ENCODE peak calls at places on chromosomes 11 and 22, in five cellular contexts. A is body of pancreas, X is lower lobe of right lung, L is heart right ventricle, M is tibial nerve. F is an unnamed sample.

GRCh38 chr11:71927813-71928738 is at the start of gene XNDC1N:
- DNase-seq in A (peak), L (peak), X (peak), M (peak), F (peak)

GRCh38 chr22:49242480-49242879 is 585.2 kb downstream of the BRD1 start:
- DNase-seq in A (no peak), L (no peak), M (no peak), X (no peak), F (no peak)

GRCh38 chr22:32558681-32559355 is 84.2 kb downstream of the FBXO7 start:
- DNase-seq in M (peak), L (no peak), X (no peak), A (no peak), F (peak)

GRCh38 chr11:12831471-12832202 is 157.4 kb downstream of the TEAD1 start:
- DNase-seq in X (no peak), M (no peak), A (no peak), L (no peak), F (no peak)

GRCh38 chr11:1059759-1060158 is 14.9 kb upstream of the MUC2 start:
- DNase-seq in M (no peak), L (no peak), A (peak), X (no peak), F (no peak)

GRCh38 chr11:1899100-1899499 is 7.4 kb upstream of the PRR33 start:
- DNase-seq in M (no peak), A (no peak), X (no peak), L (no peak), F (no peak)

GRCh38 chr11:18012314-18012905 is 437 bp downstream of the SERGEF start:
- DNase-seq in L (peak), A (peak), M (peak), X (peak), F (no peak)

GRCh38 chr11:936199-936598 is 10.5 kb downstream of the AP2A2 start:
- DNase-seq in A (no peak), M (no peak), X (no peak), L (no peak), F (no peak)

GRCh38 chr22:41094036-41094435 is 1.6 kb downstream of the EP300 start:
- DNase-seq in M (no peak), A (no peak), X (no peak), L (no peak), F (no peak)

GRCh38 chr11:72179804-72180396 is 12.0 kb upstream of the FOLR1 start:
- DNase-seq in A (no peak), L (no peak), M (no peak), X (no peak), F (no peak)

GRCh38 chr11:10080134-10080533 is 213.9 kb downstream of the SBF2 start:
- DNase-seq in M (no peak), L (no peak), A (no peak), X (no peak), F (no peak)

GRCh38 chr22:49561976-49562375 is 265.7 kb downstream of the BRD1 start:
- DNase-seq in A (no peak), X (no peak), M (no peak), L (no peak), F (no peak)

GRCh38 chr11:68831124-68831523 is 10.6 kb downstream of the CPT1A start:
- DNase-seq in M (no peak), A (peak), L (no peak), X (no peak), F (no peak)

GRCh38 chr11:110071197-110071596 is 22.0 kb upstream of the ZC3H12C start:
- DNase-seq in L (no peak), X (no peak), A (no peak), M (no peak), F (no peak)

GRCh38 chr11:111438846-111439520 is 59.9 kb upstream of the POU2AF1 start:
- DNase-seq in X (no peak), M (no peak), A (no peak), L (no peak), F (no peak)

GRCh38 chr11:117796456-117797428 is at the start of gene DSCAML1:
- DNase-seq in A (no peak), X (no peak), L (no peak), M (no peak), F (no peak)

GRCh38 chr11:86440305-86440716 is 65.6 kb downstream of the CCDC81 start:
- DNase-seq in X (no peak), M (peak), L (peak), A (no peak), F (no peak)

GRCh38 chr22:40348025-40348658 is 1.8 kb downstream of the ADSL start:
- DNase-seq in L (peak), M (peak), A (peak), X (no peak), F (no peak)

GRCh38 chr22:47299211-47299878 is 536.9 kb downstream of the TBC1D22A start:
- DNase-seq in L (no peak), X (no peak), M (no peak), A (no peak), F (no peak)

GRCh38 chr22:42304021-42304790 is 33.8 kb upstream of the TCF20 start:
- DNase-seq in M (no peak), A (no peak), X (no peak), L (no peak), F (no peak)

GRCh38 chr22:36589856-36590255 is 60.9 kb upstream of the EIF3D start:
- DNase-seq in A (no peak), L (no peak), M (no peak), X (no peak), F (no peak)

GRCh38 chr11:1373536-1374214 is 16.1 kb upstream of the BRSK2 start:
- DNase-seq in L (no peak), M (no peak), X (no peak), A (no peak), F (no peak)

GRCh38 chr11:11916981-11917399 is 75.2 kb downstream of the USP47 start:
- DNase-seq in X (no peak), M (no peak), L (no peak), A (no peak), F (peak)

GRCh38 chr11:130553306-130553705 is 104.9 kb downstream of the ADAMTS15 start:
- DNase-seq in L (no peak), M (no peak), X (no peak), A (no peak), F (no peak)

GRCh38 chr11:93735627-93736026 is 5.7 kb downstream of the TAF1D start:
- DNase-seq in M (no peak), L (no peak), A (no peak), X (no peak), F (no peak)

GRCh38 chr22:41939981-41940852 is 6.7 kb downstream of the CENPM start:
- DNase-seq in M (no peak), X (peak), L (no peak), A (no peak), F (peak)

GRCh38 chr11:44992181-44992582 is 41.5 kb upstream of the TP53I11 start:
- DNase-seq in A (peak), X (no peak), L (no peak), M (no peak), F (no peak)

GRCh38 chr22:37202706-37203105 is 9.6 kb downstream of the SSTR3 start:
- DNase-seq in M (no peak), L (no peak), X (peak), A (no peak), F (no peak)

GRCh38 chr22:48705917-48706605 is 1121.6 kb downstream of the BRD1 start:
- DNase-seq in L (no peak), M (no peak), A (no peak), X (no peak), F (no peak)

GRCh38 chr22:49260681-49261580 is 566.7 kb downstream of the BRD1 start:
- DNase-seq in X (no peak), M (no peak), L (no peak), A (no peak), F (peak)

GRCh38 chr11:99370557-99371200 is 349.9 kb downstream of the CNTN5 start:
- DNase-seq in A (no peak), M (no peak), X (no peak), L (peak), F (no peak)

GRCh38 chr11:63602296-63602695 is 11.9 kb downstream of the PLAAT3 start:
- DNase-seq in L (peak), A (no peak), M (no peak), X (no peak), F (no peak)

GRCh38 chr11:14179126-14179820 is 179.7 kb downstream of the RRAS2 start:
- DNase-seq in M (no peak), L (no peak), A (no peak), X (no peak), F (no peak)

GRCh38 chr11:76008474-76008873 is 193.5 kb downstream of the UVRAG start:
- DNase-seq in A (no peak), L (no peak), M (no peak), X (no peak), F (no peak)

GRCh38 chr11:1810761-1811160 is 24.0 kb upstream of the SYT8 start:
- DNase-seq in X (no peak), L (no peak), A (no peak), M (no peak), F (no peak)

GRCh38 chr11:67352546-67353316 is 615 bp downstream of the POLD4 start:
- DNase-seq in A (no peak), L (peak), X (peak), M (no peak), F (no peak)

GRCh38 chr22:35330258-35330861 is 30.7 kb downstream of the TOM1 start:
- DNase-seq in M (peak), A (no peak), X (peak), L (peak), F (no peak)

DNA sequence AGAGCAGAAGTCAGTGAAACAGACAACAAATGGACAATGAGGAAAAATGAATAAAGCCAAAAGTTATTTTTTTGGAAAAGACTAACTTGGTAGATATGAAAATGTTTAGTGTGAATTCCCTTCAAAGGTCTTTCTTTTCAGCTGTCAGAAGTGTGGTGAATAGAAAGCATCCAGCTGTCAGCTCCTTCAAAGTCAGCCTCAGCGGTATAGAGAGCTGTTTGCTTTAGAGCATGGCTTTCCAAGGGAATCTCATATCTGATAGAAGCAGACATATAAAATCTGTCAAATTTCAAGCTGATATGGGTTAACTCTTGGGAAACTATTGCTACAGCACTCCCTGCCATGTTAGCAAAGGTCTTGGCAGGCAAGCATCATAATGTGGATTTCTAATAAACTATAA is 309.3 kb downstream of the CASP12 start:
- DNase-seq in L (no peak), M (no peak), X (no peak), A (no peak), F (no peak)
- TF ChIP-seq CTCF in L (no peak), M (no peak), X (no peak), A (no peak), F (no peak)

DNA sequence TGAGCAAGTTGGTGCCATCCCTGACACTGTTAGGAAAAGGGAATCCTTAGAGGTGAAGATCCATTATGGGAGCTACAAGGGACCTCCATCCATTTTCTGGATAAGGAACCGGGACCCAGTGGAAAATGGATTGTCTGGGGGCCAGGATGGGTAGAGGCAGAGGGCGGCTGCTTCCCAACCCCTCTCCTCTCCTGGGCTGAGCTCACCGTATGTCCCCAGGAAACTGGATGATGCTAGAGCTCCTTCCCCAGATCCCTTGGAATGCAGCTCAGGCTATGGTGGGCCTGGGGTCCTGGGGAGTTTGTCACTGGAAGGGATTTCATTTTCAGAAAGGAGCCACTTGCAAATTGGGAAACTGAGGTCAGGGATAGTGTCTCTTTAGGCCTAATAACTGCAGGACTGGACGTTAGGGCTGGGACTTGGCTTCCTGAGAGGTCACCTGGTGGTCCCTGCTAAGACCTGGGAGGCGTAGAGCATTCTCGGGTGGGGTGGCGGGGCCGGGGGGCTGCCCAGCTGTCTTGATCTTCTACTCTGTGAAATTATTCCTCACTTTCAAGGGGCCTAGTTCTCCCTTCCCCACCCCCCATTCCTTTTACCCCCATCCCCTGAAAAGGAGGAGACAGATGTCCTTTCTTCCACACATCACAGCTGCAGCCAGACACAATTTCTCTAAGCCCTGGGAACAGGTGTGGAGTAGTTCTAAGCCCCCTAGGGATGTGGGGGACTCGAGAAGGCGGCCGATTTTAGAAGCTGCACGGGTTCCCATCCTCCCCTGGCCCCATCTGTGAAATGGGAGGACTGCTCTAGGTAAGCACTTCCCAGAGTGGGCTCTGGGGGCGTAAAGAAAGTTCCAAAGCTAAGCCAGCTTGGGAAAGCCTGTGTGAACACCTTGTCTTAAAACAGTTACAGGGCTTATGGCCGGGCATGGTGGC is 99.8 kb downstream of the PKNOX2 start:
- DNase-seq in M (no peak), X (no peak), L (no peak), A (no peak), F (no peak)
- TF ChIP-seq CTCF in M (no peak), X (no peak), L (no peak), A (no peak), F (no peak)

DNA sequence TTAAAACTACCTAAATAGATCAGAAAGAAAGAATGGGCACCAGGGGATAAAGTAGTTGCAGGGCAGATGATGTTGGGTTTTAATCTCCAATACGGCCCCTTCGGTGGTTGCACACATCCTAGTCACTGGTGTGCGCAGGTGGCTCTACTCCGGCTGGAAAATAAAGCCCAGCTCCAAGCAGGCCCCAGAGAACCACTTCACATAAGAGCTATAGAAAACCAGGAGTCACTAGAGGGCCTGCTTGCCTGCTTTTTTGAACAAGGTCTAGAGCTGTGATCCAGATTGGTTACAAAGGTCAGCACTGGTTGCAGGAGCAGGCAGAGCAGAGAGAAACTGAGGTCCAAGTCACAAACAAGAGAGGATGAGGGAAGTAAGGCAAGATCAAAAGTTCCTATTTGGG is 41.5 kb upstream of the MS4A8 start:
- DNase-seq in X (no peak), L (no peak), A (peak), M (no peak), F (no peak)
- TF ChIP-seq CTCF in X (no peak), L (no peak), A (no peak), M (no peak), F (no peak)

GRCh38 chr22:30823015-30823370 is 128.3 kb downstream of the OSBP2 start:
- DNase-seq in M (no peak), L (no peak), A (no peak), X (no peak), F (no peak)
- TF ChIP-seq CTCF in M (no peak), L (no peak), A (no peak), X (no peak), F (no peak)

F was measured in breast epithelium.